ENCODE peak calls at places on chromosomes 1 and 21, in four cellular contexts. S, K, E and L are unnamed samples.

GRCh38 chr1:16119926-16120325 is 35.9 kb downstream of the EPHA2 start:
- DNase-seq in S (no peak), E (no peak), K (no peak), L (no peak)

GRCh38 chr1:164834641-164835040 is 275.7 kb downstream of the PBX1 start:
- DNase-seq in S (no peak), K (no peak), E (no peak), L (peak; percentile 40)

GRCh38 chr1:237482777-237483176 is 407.9 kb downstream of the ZP4 start:
- DNase-seq in E (no peak), K (no peak), S (no peak), L (no peak)

GRCh38 chr1:3330771-3331245 is 123.7 kb upstream of the ARHGEF16 start:
- DNase-seq in K (no peak), E (peak; percentile 41), S (no peak), L (no peak)

GRCh38 chr21:29513535-29513934 is 214.8 kb downstream of the BACH1 start:
- DNase-seq in K (no peak), S (no peak), E (no peak), L (no peak)

GRCh38 chr21:32611471-32611997 is 643 bp downstream of the CFAP298 start:
- DNase-seq in E (no peak), S (peak; percentile 64), K (peak; percentile 7), L (peak; percentile 18)

GRCh38 chr1:171251042-171251740 is 2.9 kb downstream of the FMO1 start:
- DNase-seq in S (no peak), E (no peak), K (no peak), L (peak; percentile 4)

GRCh38 chr21:24955275-24955961 is 651.9 kb downstream of the MRPL39 start:
- DNase-seq in S (no peak), E (no peak), K (no peak), L (no peak)

GRCh38 chr1:173914366-173914871 is 2.7 kb downstream of the SERPINC1 start:
- DNase-seq in E (peak; percentile 44), S (peak; percentile 76), K (peak; percentile 71), L (peak; percentile 18)

GRCh38 chr1:31800677-31800967 is 15.2 kb downstream of the SPOCD1 start:
- DNase-seq in E (no peak), S (no peak), K (no peak), L (no peak)

GRCh38 chr1:245469734-245470133 is 314.9 kb downstream of the KIF26B start:
- DNase-seq in K (no peak), S (no peak), E (no peak), L (no peak)

GRCh38 chr1:26278835-26279597 is 870 bp upstream of the SH3BGRL3 start:
- DNase-seq in S (peak; percentile 58), E (no peak), K (no peak), L (peak; percentile 75)

GRCh38 chr21:39849014-39849655 is 18.1 kb upstream of the PCP4 start:
- DNase-seq in E (no peak), S (no peak), K (no peak), L (no peak)

GRCh38 chr1:156492591-156493080 is 7.9 kb downstream of the MEF2D start:
- DNase-seq in E (no peak), S (peak; percentile 48), K (no peak), L (no peak)

GRCh38 chr21:31282095-31282709 is 61.9 kb downstream of the TIAM1 start:
- DNase-seq in S (peak; percentile 57), E (no peak), K (peak; percentile 13), L (peak; percentile 96)

GRCh38 chr1:6322161-6322560 is 61.3 kb upstream of the GPR153 start:
- DNase-seq in E (no peak), S (no peak), K (no peak), L (no peak)

GRCh38 chr1:52424757-52425265 is 20.4 kb downstream of the PRPF38A start:
- DNase-seq in S (no peak), E (no peak), K (no peak), L (peak; percentile 70)

GRCh38 chr1:37676281-37677243 is 15.8 kb upstream of the CDCA8 start:
- DNase-seq in E (no peak), K (no peak), S (no peak), L (no peak)

GRCh38 chr1:113652773-113653172 is 106.5 kb downstream of the PHTF1 start:
- DNase-seq in K (no peak), S (no peak), E (peak; percentile 2), L (peak; percentile 33)

GRCh38 chr1:103106426-103107321 is 1.6 kb downstream of the COL11A1 start:
- DNase-seq in E (peak; percentile 24), K (peak; percentile 11), S (no peak), L (peak; percentile 30)

GRCh38 chr1:165248969-165249571 is 107.4 kb downstream of the LMX1A start:
- DNase-seq in K (no peak), E (no peak), S (no peak), L (no peak)

GRCh38 chr21:23633447-23633846 is 1973.8 kb downstream of the MRPL39 start:
- DNase-seq in E (no peak), S (no peak), K (no peak), L (no peak)

GRCh38 chr1:207404849-207405525 is 49.1 kb upstream of the CR2 start:
- DNase-seq in K (peak; percentile 68), S (peak; percentile 70), E (peak; percentile 81), L (peak; percentile 78)

GRCh38 chr1:216804107-216804506 is 80.9 kb upstream of the ESRRG start:
- DNase-seq in K (no peak), S (no peak), E (no peak), L (no peak)

GRCh38 chr1:244065960-244066388 is 14.9 kb downstream of the ZBTB18 start:
- DNase-seq in E (no peak), K (no peak), S (no peak), L (peak; percentile 84)

GRCh38 chr1:110262846-110263631 is 52.9 kb downstream of the KCNC4 start:
- DNase-seq in K (no peak), E (no peak), S (peak; percentile 30), L (no peak)

GRCh38 chr1:30111431-30111830 is 612.0 kb downstream of the MATN1 start:
- DNase-seq in S (peak; percentile 69), E (peak; percentile 5), K (peak; percentile 28), L (peak; percentile 41)

GRCh38 chr1:6423321-6423999 is 1.1 kb upstream of the ESPN start:
- DNase-seq in S (peak; percentile 86), E (no peak), K (no peak), L (no peak)

GRCh38 chr1:109880961-109881894 is 29.4 kb upstream of the CSF1 start:
- DNase-seq in S (peak; percentile 79), K (no peak), E (no peak), L (no peak)

GRCh38 chr1:30449003-30449402 is 274.4 kb downstream of the MATN1 start:
- DNase-seq in K (no peak), E (no peak), S (no peak), L (no peak)

GRCh38 chr21:44958471-44959191 is 18.8 kb downstream of the SLX9 start:
- DNase-seq in K (no peak), E (no peak), S (no peak), L (peak; percentile 67)

GRCh38 chr1:172498858-172499257 is 34.1 kb upstream of the SUCO start:
- DNase-seq in K (no peak), S (no peak), E (no peak), L (no peak)

GRCh38 chr21:41481191-41481590 is 26.8 kb downstream of the TMPRSS2 start:
- DNase-seq in S (no peak), E (no peak), K (no peak), L (peak; percentile 80)
- TF ChIP-seq SMC3 in S (no peak), E (no peak), K (no peak), L (no peak)

DNA sequence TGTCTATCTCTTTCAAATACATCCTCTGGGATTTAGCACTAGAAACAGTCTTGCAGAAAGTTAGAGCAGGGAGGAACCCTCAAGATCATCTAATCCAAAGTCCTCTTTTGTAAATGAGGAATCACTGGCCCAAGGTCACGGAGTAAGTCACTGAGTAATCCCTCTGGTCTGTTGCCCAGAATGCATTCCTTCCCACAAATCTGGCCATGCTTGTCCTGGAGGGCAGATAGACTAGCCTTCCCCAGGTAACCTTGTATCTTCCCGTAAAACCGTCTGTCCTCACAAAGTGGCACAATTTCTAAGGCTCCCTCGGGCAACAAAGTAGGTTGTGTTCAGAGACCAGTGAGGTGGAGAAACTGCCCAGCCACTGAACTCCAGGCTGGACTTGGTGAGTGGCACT is 46.2 kb downstream of the DDR2 start:
- DNase-seq in E (peak; percentile 9), S (no peak), K (no peak), L (peak; percentile 89)
- TF ChIP-seq SMC3 in E (no peak), S (no peak), K (no peak), L (no peak)

GRCh38 chr1:91579658-91580228 is 79.1 kb downstream of the CDC7 start:
- DNase-seq in K (no peak), S (no peak), E (no peak), L (peak; percentile 60)

GRCh38 chr1:91584866-91585265 is 84.2 kb downstream of the CDC7 start:
- DNase-seq in E (no peak), K (no peak), S (no peak), L (no peak)

GRCh38 chr1:91584309-91584708 is 83.7 kb downstream of the CDC7 start:
- DNase-seq in S (no peak), K (no peak), E (no peak), L (no peak)

GRCh38 chr1:91583326-91583755 is 82.7 kb downstream of the CDC7 start:
- DNase-seq in E (no peak), K (no peak), S (no peak), L (peak; percentile 99)

DNA sequence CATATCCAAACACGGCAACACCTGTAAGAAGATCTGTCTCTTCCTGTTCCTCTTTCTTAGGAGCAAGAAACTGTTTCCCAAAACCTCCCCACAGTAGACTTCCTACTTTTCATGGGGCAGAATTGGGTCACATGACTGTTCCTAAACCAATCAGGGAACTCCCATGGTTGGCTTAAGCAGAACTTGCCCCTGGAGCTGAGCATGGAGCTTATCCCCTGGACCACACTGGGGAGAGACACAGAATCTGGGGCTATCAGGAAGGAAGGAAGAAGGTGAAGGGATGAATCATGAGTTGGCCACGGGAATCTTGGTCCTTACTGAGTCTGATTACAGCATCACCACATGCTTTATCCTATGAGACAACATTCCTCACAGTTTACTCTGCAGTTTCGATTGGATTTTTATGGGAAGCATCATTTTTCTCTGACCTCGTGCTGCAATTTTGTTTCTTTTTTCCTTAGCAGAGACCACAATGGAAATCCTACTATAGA is 81.8 kb downstream of the CDC7 start:
- DNase-seq in E (no peak), K (peak; percentile 9), S (peak; percentile 34), L (peak; percentile 100)
- TF ChIP-seq SMC3 in E (no peak), K (no peak), S (no peak), L (no peak)

GRCh38 chr1:42210421-42211133 is 46.0 kb upstream of the GUCA2A start:
- DNase-seq in K (no peak), S (no peak), E (no peak), L (peak; percentile 39)
- TF ChIP-seq SMC3 in K (no peak), S (no peak), E (no peak), L (no peak)